ENCODE peak calls at places on chromosomes 4 and X, in five cellular contexts. H is kidney epithelial cell, L is aorta, U is MG63, I is H54. A is an unnamed sample.
A peak's percentile ranks its signal among the peaks of the same experiment; 100 is the strongest.

GRCh38 chr4:53007024-53007423 is 144.9 kb downstream of the RASL11B start:
- DNase-seq in L (no peak), I (no peak), H (no peak), U (no peak), A (no peak)

GRCh38 chr4:142272452-142272851 is 573.6 kb downstream of the INPP4B start:
- DNase-seq in L (no peak), H (no peak), U (no peak), I (no peak), A (no peak)

GRCh38 chr4:113270520-113271319 is 221.3 kb downstream of the ANK2 start:
- DNase-seq in H (no peak), I (no peak), L (no peak), U (no peak), A (no peak)

GRCh38 chr4:142940614-142941013 is 94.5 kb upstream of the INPP4B start:
- DNase-seq in L (no peak), H (peak; percentile 16), U (no peak), I (no peak), A (peak; percentile 20)

GRCh38 chrX:150036181-150036580 is 97.9 kb upstream of the EOLA2 start:
- DNase-seq in H (no peak), L (no peak), U (peak; percentile 51), I (no peak), A (peak; percentile 27)

GRCh38 chr4:46975841-46976551 is 17.4 kb downstream of the GABRA4 start:
- DNase-seq in U (no peak), I (no peak), L (no peak), H (no peak), A (no peak)

GRCh38 chrX:115972717-115973116 is 197.8 kb upstream of the AGTR2 start:
- DNase-seq in I (no peak), L (no peak), H (no peak), U (no peak), A (no peak)

GRCh38 chrX:31459361-31459760 is 387.5 kb upstream of the FTHL17 start:
- DNase-seq in L (no peak), U (no peak), H (no peak), I (no peak), A (no peak)

GRCh38 chr4:146029939-146030710 is 91.5 kb upstream of the ZNF827 start:
- DNase-seq in I (no peak), H (no peak), U (no peak), L (no peak), A (no peak)

GRCh38 chr4:140149851-140150635 is 3.9 kb downstream of the MAML3 start:
- DNase-seq in U (peak; percentile 57), L (peak; percentile 78), I (no peak), H (no peak), A (peak; percentile 78)

GRCh38 chr4:182351485-182351884 is 108.3 kb downstream of the TENM3 start:
- DNase-seq in L (no peak), U (no peak), H (no peak), I (no peak), A (no peak)

GRCh38 chr4:76801621-76802545 is 96.1 kb downstream of the SOWAHB start:
- DNase-seq in L (peak; percentile 49), I (no peak), H (no peak), U (no peak), A (peak; percentile 58)

GRCh38 chr4:186709509-186709908 is 14.1 kb downstream of the FAT1 start:
- DNase-seq in H (no peak), I (no peak), L (no peak), U (no peak), A (no peak)

GRCh38 chrX:88991583-88992132 is 244.6 kb downstream of the CPXCR1 start:
- DNase-seq in L (no peak), H (no peak), I (no peak), U (no peak), A (no peak)

A was measured in left cardiac atrium.